ENCODE peak calls at places on chromosomes 16 and 17, in six cellular contexts. F is A549, N is HepG2, C is GM12878, H is K562, E is endothelial cell of umbilical vein. R is an unnamed sample.

GRCh38 chr16:28863929-28864886 is 565 bp downstream of the SH2B1 start:
- DNase-seq in E (peak; percentile 52), H (peak; percentile 84), N (no peak), C (no peak), F (no peak), R (peak; percentile 35)

GRCh38 chr17:51119415-51120356 is 982 bp downstream of the SPAG9 start:
- DNase-seq in E (peak; percentile 65), C (no peak), N (peak; percentile 65), H (no peak), F (peak; percentile 80), R (peak; percentile 76)

GRCh38 chr17:63477471-63478440 is 895 bp downstream of the ACE start:
- DNase-seq in C (no peak), N (no peak), H (no peak), F (no peak), E (peak; percentile 23), R (peak; percentile 62)

GRCh38 chr17:20158580-20158979 is 149.4 kb downstream of the SPECC1 start:
- DNase-seq in E (no peak), H (no peak), N (no peak), C (no peak), F (no peak), R (no peak)

GRCh38 chr17:17147821-17148220 is 58.3 kb downstream of the PLD6 start:
- DNase-seq in E (no peak), F (no peak), H (no peak), N (no peak), C (no peak), R (no peak)

GRCh38 chr16:23333034-23333579 is 31.0 kb downstream of the SCNN1B start:
- DNase-seq in E (no peak), F (peak; percentile 41), H (no peak), N (no peak), C (no peak), R (no peak)

GRCh38 chr17:81419333-81419885 is 24.2 kb downstream of the BAHCC1 start:
- DNase-seq in E (peak; percentile 64), H (peak; percentile 86), C (no peak), F (peak; percentile 97), N (no peak), R (no peak)

GRCh38 chr17:35731932-35732805 is 730 bp downstream of the RASL10B start:
- DNase-seq in E (no peak), F (no peak), C (no peak), H (no peak), N (no peak), R (no peak)

GRCh38 chr16:27475561-27475960 is 73.6 kb downstream of the IL21R start:
- DNase-seq in H (no peak), E (peak; percentile 74), N (no peak), C (no peak), F (no peak), R (no peak)

GRCh38 chr17:79072544-79072943 is 2.1 kb upstream of the ENGASE start:
- DNase-seq in N (no peak), C (no peak), F (no peak), H (no peak), E (no peak), R (no peak)

GRCh38 chr16:66858740-66859396 is 14.7 kb downstream of the CA7 start:
- DNase-seq in H (no peak), E (peak; percentile 72), N (no peak), F (no peak), C (no peak), R (no peak)

GRCh38 chr16:50195756-50196155 is 42.6 kb downstream of the TENT4B start:
- DNase-seq in E (no peak), C (no peak), F (no peak), H (no peak), N (no peak), R (no peak)

GRCh38 chr17:42315402-42316156 is 27.3 kb downstream of the STAT5A start:
- DNase-seq in E (no peak), N (no peak), F (no peak), H (peak; percentile 74), C (peak; percentile 57), R (no peak)

GRCh38 chr16:24344791-24345190 is 88.7 kb downstream of the CACNG3 start:
- DNase-seq in H (no peak), F (no peak), C (no peak), E (no peak), N (no peak), R (no peak)

GRCh38 chr17:49846938-49847712 is 744 bp downstream of the TAC4 start:
- DNase-seq in H (no peak), F (no peak), E (no peak), N (no peak), C (no peak), R (no peak)

GRCh38 chr17:322006-322780 is 30.4 kb downstream of the RPH3AL start:
- DNase-seq in H (no peak), E (no peak), N (no peak), C (no peak), F (no peak), R (no peak)
- TF ChIP-seq MYC in H (no peak), E (no peak), N (no peak), C (no peak), F (no peak), R (no peak)

GRCh38 chr17:2041561-2042354 is at the start of gene OVCA2:
- DNase-seq in C (peak; percentile 77), N (peak; percentile 80), F (peak; percentile 96), E (peak; percentile 93), H (peak; percentile 84), R (peak; percentile 91)
- TF ChIP-seq POLR2A in C (peak; percentile 90), N (peak; percentile 81), F (peak; percentile 71), E (peak; percentile 87), H (peak; percentile 80), R (peak; percentile 66)

GRCh38 chr17:149897-150575 is 12.7 kb downstream of the SCGB1C2 start:
- DNase-seq in N (no peak), C (no peak), F (no peak), E (no peak), H (peak; percentile 11), R (no peak)
- TF ChIP-seq MYC in N (no peak), C (no peak), F (no peak), E (no peak), H (no peak), R (no peak)

GRCh38 chr17:1870592-1870991 is 40.8 kb downstream of the RPA1 start:
- DNase-seq in F (no peak), N (no peak), C (no peak), H (no peak), E (no peak), R (no peak)
- TF ChIP-seq POLR2A in F (no peak), N (no peak), C (no peak), H (no peak), E (no peak), R (no peak)

DNA sequence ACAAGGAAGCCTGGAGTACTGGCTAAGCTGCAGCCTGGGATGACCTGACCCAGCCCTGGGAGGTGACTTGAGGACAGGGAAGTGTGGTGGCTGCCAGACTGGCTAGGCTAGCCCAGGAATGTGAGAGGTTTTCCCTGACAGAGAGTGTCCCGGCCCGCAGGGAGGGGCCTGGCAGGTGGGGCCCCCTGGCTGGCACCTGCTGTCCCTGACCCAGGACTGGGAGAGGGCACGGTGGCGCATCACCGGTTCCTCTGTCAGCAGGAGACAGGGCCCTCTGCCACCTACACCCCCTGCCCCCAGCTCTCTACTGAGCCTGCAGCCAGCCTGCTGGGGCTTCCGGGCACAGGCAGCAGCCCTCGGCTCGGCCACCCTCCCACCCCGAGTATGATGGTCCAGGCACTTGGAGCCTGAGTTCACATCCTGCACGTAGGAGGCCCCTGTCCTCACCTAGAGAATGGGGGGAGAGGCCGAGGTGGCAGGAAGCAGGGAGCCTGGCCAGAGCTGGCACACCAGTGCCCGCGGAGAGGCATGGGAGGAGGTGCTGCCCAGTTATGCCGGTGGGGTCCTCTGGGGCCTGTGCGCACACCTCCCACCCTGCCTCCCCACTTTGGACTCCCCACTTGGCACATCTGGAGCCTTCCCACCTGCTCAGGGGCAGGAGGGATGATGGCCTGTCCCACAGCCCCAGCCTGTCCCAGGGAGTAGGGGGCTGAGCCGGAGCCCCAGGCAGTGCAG is 529 bp downstream of the PRSS27 start:
- DNase-seq in C (no peak), H (no peak), E (no peak), F (no peak), N (peak; percentile 49), R (no peak)
- TF ChIP-seq MYC in C (no peak), H (no peak), E (no peak), F (no peak), N (no peak), R (no peak)

GRCh38 chr16:14071576-14072271 is 605 bp downstream of the MRTFB start:
- DNase-seq in E (peak; percentile 25), H (no peak), F (no peak), C (no peak), N (peak; percentile 30), R (peak; percentile 37)

GRCh38 chr16:14070555-14070876 is 603 bp upstream of the MRTFB start:
- DNase-seq in F (no peak), H (no peak), E (no peak), C (no peak), N (no peak), R (no peak)

GRCh38 chr16:14072360-14072759 is 1.2 kb downstream of the MRTFB start:
- DNase-seq in C (no peak), E (no peak), N (no peak), F (no peak), H (no peak), R (no peak)

GRCh38 chr16:14069818-14070217 is 1.3 kb upstream of the MRTFB start:
- DNase-seq in E (no peak), F (no peak), H (no peak), C (no peak), N (no peak), R (no peak)

DNA sequence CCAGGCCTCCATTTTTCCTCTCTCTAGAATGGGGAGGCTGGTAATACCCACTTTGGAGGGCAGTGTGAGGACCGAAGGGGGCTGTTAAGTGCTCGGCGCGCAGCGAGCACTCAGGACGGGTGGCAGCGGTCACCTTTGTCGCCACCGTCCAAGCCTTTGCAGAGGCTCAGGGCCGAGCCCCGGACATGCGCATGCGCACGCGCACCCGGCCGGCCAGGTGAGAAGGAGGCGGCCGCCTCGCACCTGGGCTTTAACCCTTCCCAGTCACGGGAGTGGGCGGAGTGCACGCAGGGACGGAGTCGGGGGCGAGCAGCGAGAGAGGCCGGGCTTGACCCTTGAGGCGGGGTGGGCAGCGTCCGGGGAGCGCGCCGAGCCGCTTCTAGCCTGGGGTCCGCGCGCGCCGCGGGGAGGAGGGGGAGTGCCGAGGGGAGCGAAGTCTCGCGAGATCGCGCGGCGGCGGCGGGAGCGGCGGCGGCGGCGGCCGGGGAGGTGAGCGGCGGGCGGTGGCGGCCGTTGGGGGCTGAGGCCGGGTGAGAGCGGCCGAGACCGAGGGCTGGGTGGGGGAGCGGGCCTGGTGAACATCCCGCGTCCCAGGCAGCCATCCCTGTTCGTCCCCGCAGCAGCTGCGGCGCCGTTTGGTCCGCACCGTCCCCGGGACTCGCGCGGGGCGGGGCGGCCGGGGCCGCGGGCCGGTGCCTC is at the start of gene MRTFB:
- DNase-seq in N (peak; percentile 80), H (peak; percentile 94), E (peak; percentile 70), C (peak; percentile 25), F (peak; percentile 74), R (peak; percentile 71)
- TF ChIP-seq POLR2A in N (peak; percentile 86), H (peak; percentile 78), E (no peak), C (peak; percentile 69), F (peak; percentile 49), R (peak; percentile 43)

GRCh38 chr17:60817187-60817586 is 139.5 kb downstream of the BCAS3 start:
- DNase-seq in F (peak; percentile 45), H (no peak), E (no peak), C (no peak), N (no peak), R (no peak)
- TF ChIP-seq MYC in F (no peak), H (no peak), E (no peak), C (no peak), N (no peak), R (no peak)